ENCODE peak calls at places on chromosome 9, in four cellular contexts. Z is BE2C, A is breast epithelium, I is left ventricle myocardium inferior. X is an unnamed sample.

GRCh38 chr9:5437254-5438216 is at the start of gene PLGRKT:
- DNase-seq in Z (peak; percentile 91), A (peak; percentile 91), I (peak; percentile 96), X (peak; percentile 91)

GRCh38 chr9:114335745-114336144 is 6.1 kb downstream of the ORM2 start:
- DNase-seq in Z (no peak), A (no peak), I (no peak), X (no peak)

GRCh38 chr9:16180546-16180945 is 627.7 kb downstream of the CCDC171 start:
- DNase-seq in Z (no peak), A (no peak), I (no peak), X (no peak)

GRCh38 chr9:2017459-2018161 is 2.5 kb downstream of the SMARCA2 start:
- DNase-seq in Z (peak; percentile 12), A (peak; percentile 70), I (peak; percentile 81), X (peak; percentile 80)

GRCh38 chr9:34961574-34962480 is 3.7 kb downstream of the PHF24 start:
- DNase-seq in Z (no peak), A (no peak), I (no peak), X (no peak)

GRCh38 chr9:5671711-5672353 is 42.9 kb downstream of the RIC1 start:
- DNase-seq in Z (no peak), A (no peak), I (no peak), X (no peak)

GRCh38 chr9:97759611-97760288 is 62.6 kb upstream of the XPA start:
- DNase-seq in Z (no peak), A (no peak), I (no peak), X (no peak)

GRCh38 chr9:137130176-137130755 is 8.7 kb upstream of the GRIN1 start:
- DNase-seq in Z (peak; percentile 32), A (no peak), I (no peak), X (no peak)

GRCh38 chr9:93013856-93014582 is 44.5 kb upstream of the SUSD3 start:
- DNase-seq in Z (no peak), A (no peak), I (no peak), X (no peak)

GRCh38 chr9:8143677-8144076 is 344.1 kb upstream of the DMAC1 start:
- DNase-seq in Z (no peak), A (no peak), I (no peak), X (no peak)

GRCh38 chr9:86407022-86407421 is 52.8 kb upstream of the TUT7 start:
- DNase-seq in Z (no peak), A (no peak), I (no peak), X (no peak)

GRCh38 chr9:137276757-137277328 is 683 bp upstream of the TOR4A start:
- DNase-seq in Z (peak; percentile 52), A (no peak), I (peak; percentile 89), X (peak; percentile 91)

GRCh38 chr9:127903557-127904475 is 4.4 kb upstream of the ST6GALNAC6 start:
- DNase-seq in Z (no peak), A (no peak), I (peak; percentile 81), X (peak; percentile 71)

DNA sequence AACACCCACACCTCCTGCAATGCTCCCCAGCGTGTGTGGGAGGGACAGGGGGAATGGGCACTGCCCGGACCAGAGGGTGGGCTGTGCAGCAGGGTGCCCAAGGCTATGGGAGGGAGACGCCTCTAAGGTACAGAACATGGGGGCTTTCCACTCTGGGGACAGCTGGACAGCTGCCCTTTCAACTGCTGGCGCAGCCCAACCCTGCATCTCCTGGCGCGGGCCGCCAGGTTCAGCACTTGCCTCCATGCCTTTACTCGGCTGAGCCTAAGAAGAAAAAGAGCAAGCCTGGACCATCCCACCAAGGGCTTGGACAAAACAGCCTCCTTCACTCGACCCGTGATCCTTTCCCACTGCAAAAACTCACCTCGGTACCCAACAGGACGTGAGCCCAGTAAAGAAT is 15.0 kb downstream of the AK8 start:
- DNase-seq in Z (no peak), A (no peak), I (no peak), X (no peak)
- H3K4me1 ChIP-seq in Z (no peaks in the 10 kb centered on the region), A (no peaks in the 10 kb centered on the region), I (peaks cover 1% of the 10 kb centered on the region), X (no peaks in the 10 kb centered on the region)

DNA sequence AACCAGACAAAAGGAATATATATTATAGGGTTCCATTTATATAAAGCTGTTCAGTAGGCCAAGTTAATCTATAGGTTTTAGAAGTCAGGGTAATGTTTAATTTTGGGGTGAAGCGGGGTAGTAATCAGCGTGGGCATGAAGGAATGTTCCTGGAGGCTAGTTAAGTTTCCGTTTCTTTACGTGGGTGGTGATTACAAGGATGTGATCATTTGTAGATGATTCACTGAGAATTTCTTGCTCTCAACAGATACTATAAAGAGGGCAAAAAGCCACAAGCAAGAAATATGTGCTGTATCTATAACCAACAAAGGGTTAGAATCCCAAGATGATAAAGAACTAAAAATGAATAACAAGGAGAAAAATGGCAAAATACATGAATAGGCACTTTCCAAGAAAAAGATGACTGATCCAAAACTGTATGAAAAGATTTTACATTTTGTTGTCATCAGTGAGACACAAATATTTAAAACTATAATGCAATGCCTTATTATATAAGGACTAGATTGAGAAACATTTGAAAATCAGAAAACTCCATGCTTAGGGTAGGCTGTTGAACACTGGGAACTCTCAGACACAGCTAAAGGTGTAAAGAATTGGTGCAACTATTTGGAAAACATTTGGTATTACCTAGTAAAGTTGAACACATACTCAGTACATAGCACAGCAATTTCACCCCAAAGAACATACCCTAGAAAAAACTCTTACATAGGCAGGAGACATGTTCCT is 224.3 kb upstream of the S1PR3 start:
- DNase-seq in Z (no peak), A (no peak), I (no peak), X (no peak)
- H3K27me3 ChIP-seq in Z (no peaks in the 10 kb centered on the region), A (no peaks in the 10 kb centered on the region), I (no peaks in the 10 kb centered on the region), X (no peaks in the 10 kb centered on the region)

DNA sequence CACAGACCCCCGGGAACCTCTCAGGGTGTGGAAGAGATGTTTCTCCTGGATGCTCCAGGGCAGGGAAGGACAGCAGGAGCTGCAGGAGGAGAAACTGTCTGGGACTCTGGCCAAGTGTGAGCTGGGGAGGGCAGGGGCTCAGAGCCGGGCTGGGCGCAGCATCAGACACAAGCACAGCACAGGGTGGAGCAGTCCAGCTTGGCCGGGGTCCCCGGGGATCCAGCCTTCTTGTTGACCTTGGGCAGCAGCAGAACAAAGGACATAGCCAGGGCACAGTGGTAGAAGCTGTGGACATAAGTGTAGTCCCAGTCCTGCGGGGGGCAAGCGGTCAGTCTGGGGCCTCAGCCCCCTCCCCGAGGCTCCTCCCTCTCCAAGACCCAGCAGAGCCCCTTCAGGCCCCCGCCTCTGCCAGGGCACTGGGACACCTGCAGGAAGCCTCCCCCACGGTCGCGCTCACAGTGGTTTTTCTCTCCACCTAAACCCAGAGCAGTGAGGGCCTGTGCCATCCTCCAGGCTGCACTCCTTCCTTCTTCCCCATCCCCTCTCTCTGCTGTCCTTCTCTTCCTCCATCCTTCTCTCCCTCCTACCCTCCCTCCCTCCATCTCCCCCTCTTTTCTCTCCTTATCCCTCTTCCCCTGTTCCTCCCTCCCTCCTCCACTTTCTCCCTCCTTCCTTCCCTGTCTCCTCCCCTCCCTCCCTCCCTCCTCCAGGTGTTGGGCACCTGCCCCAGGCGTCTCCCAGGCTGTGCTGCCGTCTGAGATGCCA is 10.1 kb downstream of the MYMK start:
- DNase-seq in Z (peak; percentile 83), A (no peak), I (peak; percentile 81), X (peak; percentile 74)
- H3K36me3 ChIP-seq in Z (no peaks in the 10 kb centered on the region), A (no peaks in the 10 kb centered on the region), I (no peaks in the 10 kb centered on the region), X (no peaks in the 10 kb centered on the region)

GRCh38 chr9:38015267-38015666 is 53.8 kb downstream of the SHB start:
- DNase-seq in Z (no peak), A (no peak), I (no peak), X (no peak)
- H3K4me1 ChIP-seq in Z (peaks cover 28% of the 10 kb centered on the region), A (peaks cover 18% of the 10 kb centered on the region), I (peaks cover 52% of the 10 kb centered on the region), X (peaks cover 6% of the 10 kb centered on the region)

DNA sequence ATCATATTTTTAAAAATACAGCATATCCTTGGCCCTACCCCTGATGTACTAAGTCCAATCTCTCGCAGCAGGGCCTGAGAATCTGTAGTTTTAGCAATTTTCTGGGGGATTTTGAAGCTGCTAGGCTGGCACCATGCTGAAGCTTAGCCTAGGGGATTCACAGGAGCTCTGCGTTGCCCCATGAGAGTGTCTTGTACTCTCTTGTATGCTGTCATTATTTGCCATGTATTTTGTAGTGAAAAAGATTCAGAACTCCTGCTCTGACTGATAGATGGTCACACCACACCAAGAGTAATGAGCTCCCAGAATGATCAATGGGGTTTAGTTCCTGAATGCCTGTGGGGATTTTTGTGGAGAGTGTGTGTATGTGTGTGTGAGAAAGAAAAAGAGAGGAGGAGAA is 20.7 kb upstream of the TRMT10B start:
- DNase-seq in Z (no peak), A (no peak), I (no peak), X (no peak)
- H3K27me3 ChIP-seq in Z (no peaks in the 10 kb centered on the region), A (no peaks in the 10 kb centered on the region), I (peaks cover 5% of the 10 kb centered on the region), X (no peaks in the 10 kb centered on the region)

GRCh38 chr9:36637491-36638270 is 65.0 kb downstream of the MELK start:
- DNase-seq in Z (peak; percentile 21), A (no peak), I (no peak), X (no peak)

DNA sequence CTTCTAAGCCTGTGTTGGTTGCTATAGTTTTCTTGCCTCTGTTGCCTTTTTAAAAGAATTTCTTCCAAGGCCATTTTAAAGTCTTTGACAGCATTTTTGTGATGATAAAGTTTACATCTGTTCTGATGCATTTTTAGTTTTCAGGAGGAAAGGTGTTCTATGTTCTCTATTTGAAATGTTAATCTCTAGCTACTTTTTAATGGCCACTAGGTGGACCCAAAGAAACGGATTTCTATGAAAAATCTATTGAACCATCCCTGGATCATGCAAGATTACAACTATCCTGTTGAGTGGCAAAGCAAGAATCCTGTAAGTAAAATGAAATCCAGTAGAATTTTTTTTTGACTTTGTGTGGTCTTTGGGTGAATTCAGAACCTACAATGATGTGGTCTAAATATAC is 60.2 kb downstream of the MELK start:
- DNase-seq in Z (no peak), A (no peak), I (no peak), X (no peak)
- H3K36me3 ChIP-seq in Z (peaks cover 40% of the 10 kb centered on the region), A (no peaks in the 10 kb centered on the region), I (no peaks in the 10 kb centered on the region), X (no peaks in the 10 kb centered on the region)

DNA sequence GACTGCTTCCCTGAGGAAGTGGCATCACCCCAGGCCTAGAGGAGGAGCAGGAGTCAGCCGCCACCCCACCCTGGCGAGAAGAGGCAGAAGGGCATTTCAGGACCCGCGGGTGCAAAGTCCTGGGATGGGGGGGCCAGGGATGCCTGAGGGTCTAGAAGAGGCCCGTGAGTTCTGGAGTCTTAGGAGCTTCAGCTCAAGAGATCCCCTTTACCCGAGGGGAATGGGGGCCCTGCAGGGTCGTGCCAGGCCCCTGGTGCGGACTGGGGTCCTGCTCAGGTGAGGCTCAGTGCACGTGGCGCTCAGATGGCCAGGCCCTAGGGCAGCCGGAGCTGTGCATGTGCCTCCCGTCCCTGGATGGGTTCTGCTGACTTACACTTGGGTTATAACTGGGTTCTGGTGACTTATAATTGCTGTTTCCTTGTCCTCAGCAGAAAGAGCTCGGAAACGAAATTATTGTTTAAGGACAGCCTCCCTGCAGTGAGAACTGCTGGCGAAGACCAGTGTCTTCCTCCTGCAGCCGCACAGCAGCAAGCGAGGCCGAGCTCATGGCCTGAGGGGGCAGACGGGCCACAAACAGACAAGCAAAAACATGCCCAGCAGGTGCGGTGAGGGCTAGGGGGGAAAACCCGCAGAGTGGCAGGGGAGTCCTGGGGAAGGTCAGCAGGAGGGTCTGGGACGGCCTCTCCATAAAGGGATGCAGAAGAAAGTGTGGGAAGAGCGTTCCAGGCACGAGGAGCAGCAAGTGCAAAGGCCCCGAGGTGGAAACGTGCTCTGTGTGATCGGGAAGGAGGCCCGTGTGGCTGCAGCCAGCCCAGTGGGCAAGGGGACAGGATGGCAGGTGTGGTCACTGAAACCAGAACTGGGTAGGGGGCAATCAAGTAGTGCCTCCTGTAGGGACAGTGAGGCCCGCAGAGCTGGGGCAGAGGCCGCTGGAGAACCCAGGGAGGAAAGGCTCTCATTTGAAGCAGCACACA is 16.6 kb upstream of the LAMC3 start:
- DNase-seq in Z (no peak), A (no peak), I (no peak), X (no peak)
- H3K4me1 ChIP-seq in Z (peaks cover 7% of the 10 kb centered on the region), A (no peaks in the 10 kb centered on the region), I (peaks cover 5% of the 10 kb centered on the region), X (no peaks in the 10 kb centered on the region)